ENCODE peak calls at places on chromosomes 11 and 22, in seven cellular contexts. J is adipocyte; N is B cell; Y is ELF-1; B is activated T-cell treated with anti-CD3 and anti-CD28 coated beads for 1 hour; O is activated CD4-positive, alpha-beta T cell treated with anti-CD3 and anti-CD28 coated beads, Interleukin-2, amount 10 ng/mL, durations not matched to agents 7 days and 5 days; T is CD4-positive, alpha-beta memory T cell. I is an unnamed sample.

GRCh38 chr22:38788016-38788415 is 5.9 kb downstream of the DNAL4 start:
- DNase-seq in T (no peak), N (no peak), O (no peak), J (peak; percentile 14), B (no peak), Y (no peak), I (no peak)

GRCh38 chr11:103413266-103413888 is 304.2 kb downstream of the DYNC2H1 start:
- DNase-seq in T (no peak), J (peak; percentile 28), Y (no peak), N (no peak), B (no peak), O (no peak), I (no peak)

GRCh38 chr11:32830413-32830738 is 649 bp downstream of the PRRG4 start:
- DNase-seq in N (no peak), Y (no peak), T (no peak), O (no peak), J (peak; percentile 20), B (no peak), I (no peak)

GRCh38 chr11:111923951-111924350 is 5.2 kb downstream of the C11orf52 start:
- DNase-seq in O (no peak), N (no peak), Y (no peak), J (peak; percentile 52), T (no peak), B (no peak), I (no peak)

GRCh38 chr22:46934746-46935491 is 172.5 kb downstream of the TBC1D22A start:
- DNase-seq in O (no peak), T (no peak), B (no peak), Y (peak; percentile 52), N (no peak), J (peak; percentile 83), I (no peak)

GRCh38 chr11:7442588-7443215 is 42.6 kb upstream of the OLFML1 start:
- DNase-seq in J (peak; percentile 80), Y (peak; percentile 70), O (peak; percentile 79), T (peak; percentile 59), N (peak; percentile 61), B (peak; percentile 71), I (peak; percentile 39)

GRCh38 chr11:124872741-124873140 is 7.5 kb downstream of the ROBO3 start:
- DNase-seq in N (no peak), Y (no peak), O (no peak), B (no peak), T (no peak), J (no peak), I (peak; percentile 18)

GRCh38 chr11:64410396-64410718 is 51.4 kb downstream of the RPS6KA4 start:
- DNase-seq in B (no peak), J (no peak), N (no peak), Y (no peak), T (no peak), O (no peak), I (no peak)

GRCh38 chr11:98732947-98733346 is 287.8 kb upstream of the CNTN5 start:
- DNase-seq in B (no peak), Y (no peak), T (no peak), J (no peak), N (no peak), O (no peak), I (no peak)

GRCh38 chr11:114912826-114913225 is 234.5 kb downstream of the NXPE2 start:
- DNase-seq in O (no peak), B (no peak), J (no peak), Y (no peak), N (no peak), T (no peak), I (no peak)

GRCh38 chr11:130766650-130767297 is 149.5 kb downstream of the SNX19 start:
- DNase-seq in N (no peak), Y (no peak), J (no peak), T (no peak), B (no peak), O (no peak), I (no peak)

GRCh38 chr22:31730344-31730711 is 19.6 kb downstream of the PRR14L start:
- DNase-seq in B (no peak), Y (no peak), N (no peak), T (no peak), J (no peak), O (no peak), I (no peak)

GRCh38 chr11:75553889-75554257 is 8.2 kb upstream of the SERPINH1 start:
- DNase-seq in T (no peak), B (no peak), O (no peak), Y (no peak), J (no peak), N (no peak), I (no peak)

GRCh38 chr11:19079643-19080440 is 19.3 kb upstream of the MRGPRX2 start:
- DNase-seq in B (no peak), J (peak; percentile 73), O (no peak), T (no peak), N (no peak), Y (peak; percentile 60), I (no peak)

GRCh38 chr22:44179989-44180705 is 578 bp upstream of the PARVG start:
- DNase-seq in J (no peak), N (no peak), O (no peak), T (no peak), B (no peak), Y (no peak), I (no peak)

I was measured in Jurkat, Clone E6-1.